ENCODE peak calls at places on chromosomes 11 and 22, in seven cellular contexts. Y is astrocyte; F is naive thymus-derived CD4-positive, alpha-beta T cell; Q is IMR-90; U is ovary; L is adrenal gland; E is fibroblast of lung. W is an unnamed sample. For H3K4me1, the result is how much of the 10 kb centered on the place peaks cover.

GRCh38 chr22:40668611-40669390 is 10.5 kb upstream of the MCHR1 start:
- DNase-seq in Y (peak), F (no peak), Q (peak), U (no peak), L (no peak), E (peak), W (no peak)

GRCh38 chr22:28297504-28297903 is 378.4 kb upstream of the PITPNB start:
- DNase-seq in Y (peak), F (no peak), Q (peak), U (no peak), L (no peak), E (peak), W (no peak)

GRCh38 chr11:32821517-32821916 is 8.2 kb upstream of the PRRG4 start:
- DNase-seq in Y (peak), F (no peak), Q (no peak), U (no peak), L (no peak), E (peak), W (no peak)

GRCh38 chr11:67492069-67492727 is 9.4 kb downstream of the AIP start:
- DNase-seq in Y (no peak), F (no peak), Q (no peak), U (no peak), L (no peak), E (no peak), W (no peak)

GRCh38 chr11:118903204-118904015 is 19.7 kb downstream of the CXCR5 start:
- DNase-seq in Y (no peak), F (no peak), Q (no peak), U (peak), L (peak), E (no peak), W (no peak)

GRCh38 chr22:44995282-44995597 is 14.6 kb downstream of the PHF21B start:
- DNase-seq in Y (no peak), F (no peak), Q (no peak), U (no peak), L (no peak), E (no peak), W (no peak)

GRCh38 chr11:110251837-110252236 is 44.6 kb downstream of the RDX start:
- DNase-seq in Y (peak), F (no peak), Q (peak), U (no peak), L (peak), E (peak), W (no peak)

GRCh38 chr11:128725630-128726461 is 32.0 kb downstream of the FLI1 start:
- DNase-seq in Y (peak), F (peak), Q (peak), U (no peak), L (peak), E (peak), W (no peak)

GRCh38 chr11:77506857-77507256 is 33.0 kb upstream of the PAK1 start:
- DNase-seq in Y (peak), F (no peak), Q (no peak), U (no peak), L (no peak), E (peak), W (no peak)

GRCh38 chr11:77094841-77095365 is 7.7 kb upstream of the OMP start:
- DNase-seq in Y (no peak), F (no peak), Q (no peak), U (no peak), L (no peak), E (no peak), W (no peak)

GRCh38 chr22:25193548-25193947 is 6.1 kb upstream of the CRYBB3 start:
- DNase-seq in Y (no peak), F (no peak), Q (no peak), U (no peak), L (no peak), E (no peak), W (no peak)

GRCh38 chr22:17931400-17931825 is 92.9 kb downstream of the MICAL3 start:
- DNase-seq in Y (no peak), F (no peak), Q (no peak), U (no peak), L (peak), E (no peak), W (peak)

GRCh38 chr11:120303004-120303637 is 22.0 kb upstream of the TLCD5 start:
- DNase-seq in Y (peak), F (peak), Q (peak), U (peak), L (peak), E (peak), W (peak)

GRCh38 chr22:43905681-43906080 is 13.9 kb upstream of the PNPLA5 start:
- DNase-seq in Y (no peak), F (no peak), Q (no peak), U (no peak), L (no peak), E (no peak), W (no peak)

GRCh38 chr11:77375114-77375513 is 73.6 kb upstream of the GDPD4 start:
- DNase-seq in Y (peak), F (no peak), Q (peak), U (no peak), L (no peak), E (peak), W (no peak)

GRCh38 chr11:72996959-72997358 is 145.2 kb downstream of the FCHSD2 start:
- DNase-seq in Y (no peak), F (no peak), Q (no peak), U (no peak), L (no peak), E (no peak), W (no peak)

GRCh38 chr11:82718841-82719240 is 14.8 kb downstream of the FAM181B start:
- DNase-seq in Y (no peak), F (no peak), Q (no peak), U (no peak), L (no peak), E (no peak), W (no peak)

GRCh38 chr11:70567680-70568503 is 169.6 kb downstream of the CTTN start:
- DNase-seq in Y (peak), F (no peak), Q (peak), U (peak), L (peak), E (peak), W (peak)

GRCh38 chr22:42180349-42180842 is 49.8 kb upstream of the CYP2D6 start:
- DNase-seq in Y (peak), F (peak), Q (peak), U (peak), L (peak), E (peak), W (peak)

GRCh38 chr11:35063453-35063852 is 75.5 kb upstream of the CD44 start:
- DNase-seq in Y (no peak), F (no peak), Q (no peak), U (no peak), L (no peak), E (no peak), W (no peak)

GRCh38 chr22:33919591-33920501 is at the start of gene LARGE1:
- DNase-seq in Y (no peak), F (no peak), Q (peak), U (peak), L (peak), E (peak), W (peak)

GRCh38 chr11:17703951-17704350 is 15.4 kb upstream of the MYOD1 start:
- DNase-seq in Y (peak), F (no peak), Q (peak), U (no peak), L (no peak), E (peak), W (no peak)

GRCh38 chr11:112241486-112241885 is 15.3 kb downstream of the PTS start:
- DNase-seq in Y (peak), F (no peak), Q (peak), U (no peak), L (peak), E (peak), W (no peak)

GRCh38 chr22:22698263-22698750 is 53.9 kb downstream of the GGTLC2 start:
- DNase-seq in Y (no peak), F (no peak), Q (no peak), U (no peak), L (no peak), E (no peak), W (no peak)

GRCh38 chr11:114562166-114562916 is 2.7 kb upstream of the NXPE1 start:
- DNase-seq in Y (peak), F (no peak), Q (peak), U (no peak), L (no peak), E (peak), W (no peak)

GRCh38 chr22:26835929-26836528 is 178.6 kb downstream of the MIAT start:
- DNase-seq in Y (no peak), F (peak), Q (peak), U (peak), L (peak), E (no peak), W (no peak)

GRCh38 chr11:131677832-131678470 is 307.5 kb downstream of the NTM start:
- DNase-seq in Y (no peak), F (no peak), Q (no peak), U (no peak), L (no peak), E (no peak), W (no peak)

DNA sequence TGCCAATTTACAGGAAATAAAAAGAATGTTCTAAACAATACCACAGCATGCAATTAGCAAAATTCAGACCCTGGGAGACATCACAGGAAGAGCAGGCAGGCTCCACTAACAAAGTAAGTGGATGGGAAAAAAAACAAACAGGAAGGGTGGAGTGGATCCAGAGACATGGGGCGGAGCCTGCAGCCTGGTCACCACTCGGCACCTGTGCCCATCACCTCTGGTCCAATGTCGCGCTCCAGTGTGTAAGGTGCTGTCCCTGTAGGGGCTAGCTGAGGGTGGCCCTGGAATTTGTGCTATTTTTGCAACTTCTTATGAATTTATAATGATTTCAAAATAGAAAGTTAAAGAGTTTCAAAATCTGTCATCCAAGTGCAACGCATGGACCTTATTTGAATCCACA is 11.0 kb upstream of the MOB2 start:
- DNase-seq in Y (no peak), F (no peak), Q (no peak), U (peak), L (no peak), E (no peak), W (no peak)
- H3K4me1 ChIP-seq in Y (under half), F (under half), Q (under half), U (under half), L (under half), E (under half), W (under half)

GRCh38 chr11:47857485-47858168 is 9.5 kb upstream of the NUP160 start:
- DNase-seq in Y (no peak), F (no peak), Q (no peak), U (no peak), L (no peak), E (no peak), W (no peak)
- H3K27ac ChIP-seq in Y (no peak), F (no peak), Q (no peak), U (no peak), L (no peak), E (no peak), W (no peak)

GRCh38 chr22:30260682-30261081 is 6.0 kb downstream of the OSM start:
- DNase-seq in Y (no peak), F (no peak), Q (no peak), U (no peak), L (no peak), E (no peak), W (no peak)

GRCh38 chr22:30262917-30263741 is 3.5 kb downstream of the OSM start:
- DNase-seq in Y (no peak), F (peak), Q (peak), U (peak), L (peak), E (peak), W (peak)

GRCh38 chr22:30262112-30262511 is 4.5 kb downstream of the OSM start:
- DNase-seq in Y (no peak), F (no peak), Q (no peak), U (no peak), L (no peak), E (no peak), W (no peak)

GRCh38 chr22:30261134-30261533 is 5.5 kb downstream of the OSM start:
- DNase-seq in Y (no peak), F (no peak), Q (no peak), U (no peak), L (no peak), E (no peak), W (no peak)

GRCh38 chr22:30260276-30260675 is 6.4 kb downstream of the OSM start:
- DNase-seq in Y (no peak), F (no peak), Q (no peak), U (no peak), L (no peak), E (no peak), W (no peak)
- H3K4me1 ChIP-seq in Y (under half), F (under half), Q (under half), U (under half), L (under half), E (under half), W (under half)

GRCh38 chr11:5624489-5625278 is at the start of gene TRIM34:
- DNase-seq in Y (peak), F (peak), Q (peak), U (peak), L (peak), E (peak), W (no peak)
- H3K27ac ChIP-seq in Y (peak), F (peak), Q (peak), U (peak), L (peak), E (peak), W (peak)

GRCh38 chr11:86446163-86446923 is 71.7 kb downstream of the CCDC81 start:
- DNase-seq in Y (no peak), F (no peak), Q (no peak), U (no peak), L (no peak), E (no peak), W (no peak)

GRCh38 chr11:86453290-86454030 is 78.8 kb downstream of the CCDC81 start:
- DNase-seq in Y (no peak), F (no peak), Q (no peak), U (no peak), L (no peak), E (no peak), W (no peak)

GRCh38 chr11:86447763-86448480 is 73.2 kb downstream of the CCDC81 start:
- DNase-seq in Y (no peak), F (no peak), Q (no peak), U (no peak), L (no peak), E (no peak), W (no peak)

GRCh38 chr11:86446924-86447285 is 72.2 kb downstream of the CCDC81 start:
- DNase-seq in Y (no peak), F (no peak), Q (no peak), U (no peak), L (no peak), E (no peak), W (no peak)

GRCh38 chr11:86449993-86450629 is 75.4 kb downstream of the CCDC81 start:
- DNase-seq in Y (no peak), F (no peak), Q (no peak), U (no peak), L (no peak), E (no peak), W (no peak)
- H3K4me1 ChIP-seq in Y (under half), F (under half), Q (under half), U (under half), L (under half), E (under half), W (under half)

GRCh38 chr22:20508815-20509271 is 1.4 kb downstream of the MED15 start:
- DNase-seq in Y (no peak), F (no peak), Q (no peak), U (no peak), L (no peak), E (no peak), W (no peak)
- H3K27ac ChIP-seq in Y (peak), F (peak), Q (peak), U (peak), L (peak), E (peak), W (peak)

GRCh38 chr11:64878494-64879225 is at the start of gene EHD1:
- DNase-seq in Y (peak), F (peak), Q (peak), U (peak), L (peak), E (peak), W (peak)

GRCh38 chr11:64879226-64879900 is 942 bp upstream of the EHD1 start:
- DNase-seq in Y (no peak), F (no peak), Q (no peak), U (no peak), L (no peak), E (no peak), W (no peak)

GRCh38 chr11:64882243-64882642 is 3.8 kb upstream of the EHD1 start:
- DNase-seq in Y (no peak), F (no peak), Q (no peak), U (no peak), L (no peak), E (no peak), W (no peak)

GRCh38 chr11:64881476-64881875 is 3.1 kb upstream of the EHD1 start:
- DNase-seq in Y (no peak), F (no peak), Q (no peak), U (no peak), L (no peak), E (no peak), W (no peak)

DNA sequence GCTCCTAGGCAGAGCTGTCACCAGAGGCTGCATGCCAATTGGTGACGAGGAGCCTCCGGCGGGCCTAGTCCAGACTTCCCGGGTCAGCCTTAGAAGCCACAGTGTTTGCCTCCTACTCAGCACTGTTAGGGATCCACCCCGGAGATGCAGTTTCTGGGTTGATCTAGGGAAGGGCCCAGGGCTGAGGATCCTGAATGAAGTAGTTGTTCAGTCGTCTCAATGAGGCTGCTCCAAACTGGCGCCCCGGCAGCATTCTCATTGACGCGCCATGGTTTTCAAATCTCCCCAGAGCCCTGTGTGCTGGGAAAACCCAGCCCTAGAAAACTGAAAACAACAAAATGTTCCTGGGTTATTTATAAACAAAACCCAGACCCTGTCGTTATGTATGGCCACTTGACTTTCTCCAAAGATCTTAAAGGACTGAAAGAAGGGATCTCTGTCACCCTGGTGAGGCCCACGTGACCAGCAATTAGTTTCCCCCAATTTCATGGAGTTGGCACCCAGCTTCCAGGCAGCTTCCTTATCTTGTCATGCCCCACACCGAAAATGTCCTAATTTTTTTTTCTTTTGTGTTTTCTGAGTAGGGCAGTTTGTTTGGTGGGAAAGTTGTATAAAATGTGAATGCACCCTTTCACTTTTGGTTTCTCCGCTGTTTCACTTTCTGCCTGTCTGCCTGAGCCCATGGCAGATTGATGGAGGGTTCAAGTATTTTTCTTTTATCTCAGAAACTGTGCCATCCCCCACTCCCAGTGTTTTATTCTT is 2.0 kb upstream of the EHD1 start:
- DNase-seq in Y (no peak), F (no peak), Q (no peak), U (no peak), L (no peak), E (no peak), W (peak)
- H3K4me1 ChIP-seq in Y (under half), F (under half), Q (under half), U (under half), L (under half), E (under half), W (under half)

GRCh38 chr11:10861799-10862198 is 3.9 kb upstream of the ZBED5 start:
- DNase-seq in Y (no peak), F (no peak), Q (no peak), U (no peak), L (no peak), E (no peak), W (no peak)
- H3K27ac ChIP-seq in Y (no peak), F (no peak), Q (no peak), U (peak), L (no peak), E (no peak), W (peak)

GRCh38 chr22:49134076-49134475 is 693.6 kb downstream of the BRD1 start:
- DNase-seq in Y (no peak), F (no peak), Q (no peak), U (no peak), L (no peak), E (no peak), W (no peak)
- H3K4me1 ChIP-seq in Y (under half), F (under half), Q (under half), U (under half), L (under half), E (under half), W (under half)

DNA sequence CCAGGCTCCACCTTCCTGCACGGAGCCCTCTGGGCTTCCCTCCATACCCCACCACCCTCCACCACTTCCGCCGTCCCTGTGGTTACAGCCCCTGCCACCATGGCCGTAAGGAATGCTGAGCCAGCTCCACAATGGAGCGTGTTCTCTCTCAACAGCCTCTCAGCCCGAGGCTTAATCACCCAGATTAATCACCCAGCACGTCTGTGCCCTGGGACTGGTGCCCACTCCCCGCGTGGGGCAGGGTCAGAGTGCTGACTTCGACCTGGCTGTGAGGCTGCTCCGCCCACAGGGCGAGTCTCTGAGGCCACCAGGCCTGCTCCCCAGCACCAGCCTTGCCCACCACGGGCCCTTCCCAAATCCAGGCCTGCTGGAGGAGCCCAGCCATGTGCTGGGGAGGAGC is 4.0 kb upstream of the TH start:
- DNase-seq in Y (peak), F (no peak), Q (peak), U (no peak), L (no peak), E (peak), W (no peak)
- H3K27ac ChIP-seq in Y (no peak), F (no peak), Q (no peak), U (no peak), L (no peak), E (no peak), W (no peak)